ENCODE peak calls at places on chromosomes 16 and 17, in seven cellular contexts. J is PC-3; B is H9; O is NCI-H460; E is stimulated activated CD8-positive, alpha-beta memory T cell treated with anti-CD3 and anti-CD28 coated beads, Interleukin-4, amount 100 ng/mL, for 24 hours; N is naive thymus-derived CD8-positive, alpha-beta T cell; F is neural progenitor cell. H is an unnamed sample.
A peak's percentile ranks its signal among the peaks of the same experiment; 100 is the strongest.

GRCh38 chr16:8182761-8183160 is 407.6 kb downstream of the TMEM114 start:
- DNase-seq in B (no peak), O (no peak), F (no peak), J (no peak), E (no peak), N (no peak), H (peak; percentile 68)

GRCh38 chr17:44438634-44439033 is 49.2 kb upstream of the ITGA2B start:
- DNase-seq in J (no peak), F (peak; percentile 6), E (no peak), N (no peak), B (no peak), O (no peak), H (no peak)

GRCh38 chr17:7737601-7738000 is 20.1 kb downstream of the DNAH2 start:
- DNase-seq in J (no peak), O (no peak), B (no peak), E (no peak), N (no peak), F (no peak), H (no peak)

GRCh38 chr16:69762843-69763556 is 868 bp downstream of the WWP2 start:
- DNase-seq in N (peak; percentile 41), J (peak; percentile 21), E (no peak), F (peak; percentile 15), B (no peak), O (no peak), H (peak; percentile 64)

GRCh38 chr17:37824534-37825485 is 80.0 kb upstream of the HNF1B start:
- DNase-seq in B (peak; percentile 84), O (peak; percentile 29), F (no peak), J (peak; percentile 63), E (no peak), N (no peak), H (no peak)

GRCh38 chr16:4882633-4883285 is 35.5 kb downstream of the UBN1 start:
- DNase-seq in E (no peak), O (no peak), B (no peak), J (peak; percentile 94), F (no peak), N (no peak), H (no peak)

GRCh38 chr16:86074651-86075487 is 175.9 kb downstream of the IRF8 start:
- DNase-seq in O (no peak), F (peak; percentile 85), J (no peak), B (peak; percentile 82), E (no peak), N (no peak), H (no peak)

GRCh38 chr17:45143767-45144198 is 4.5 kb upstream of the HEXIM1 start:
- DNase-seq in E (no peak), F (peak; percentile 55), J (no peak), N (no peak), B (peak; percentile 88), O (no peak), H (peak; percentile 51)

GRCh38 chr17:81420769-81421462 is 25.7 kb downstream of the BAHCC1 start:
- DNase-seq in F (no peak), J (no peak), E (no peak), B (no peak), O (no peak), N (no peak), H (no peak)

GRCh38 chr17:18309202-18309601 is 5.6 kb downstream of the TOP3A start:
- DNase-seq in O (no peak), J (no peak), E (no peak), B (no peak), N (no peak), F (no peak), H (no peak)

GRCh38 chr17:7982171-7982570 is 20.2 kb upstream of the GUCY2D start:
- DNase-seq in N (no peak), O (no peak), E (no peak), J (peak; percentile 73), F (no peak), B (peak; percentile 12), H (no peak)

GRCh38 chr16:87043273-87044030 is 273.7 kb downstream of the C16orf95 start:
- DNase-seq in B (no peak), O (no peak), E (no peak), N (no peak), F (no peak), J (no peak), H (no peak)

GRCh38 chr16:82653550-82654511 is 27.1 kb downstream of the CDH13 start:
- DNase-seq in J (peak; percentile 81), N (no peak), O (peak; percentile 88), F (no peak), E (peak; percentile 4), B (no peak), H (no peak)

GRCh38 chr17:56739376-56739775 is 94.3 kb downstream of the C17orf67 start:
- DNase-seq in F (no peak), B (no peak), N (no peak), J (no peak), O (no peak), E (no peak), H (no peak)

GRCh38 chr16:47359478-47359877 is 101.4 kb downstream of the ITFG1 start:
- DNase-seq in F (no peak), N (no peak), E (no peak), B (no peak), O (no peak), J (no peak), H (no peak)

GRCh38 chr16:20833081-20833480 is 26.8 kb downstream of the REXO5 start:
- DNase-seq in B (no peak), O (no peak), E (no peak), J (no peak), F (no peak), N (no peak), H (no peak)

GRCh38 chr17:9725575-9725974 is 65.8 kb downstream of the DHRS7C start:
- DNase-seq in J (no peak), F (peak; percentile 77), N (no peak), E (no peak), O (no peak), B (no peak), H (no peak)

GRCh38 chr17:57578608-57578990 is 166.5 kb downstream of the CCDC182 start:
- DNase-seq in N (no peak), J (no peak), F (no peak), E (no peak), B (no peak), O (no peak), H (no peak)

GRCh38 chr17:20925954-20926353 is 116.9 kb downstream of the USP22 start:
- DNase-seq in N (no peak), E (no peak), O (no peak), J (no peak), F (no peak), B (no peak), H (no peak)

GRCh38 chr17:11278984-11279270 is 37.9 kb downstream of the SHISA6 start:
- DNase-seq in J (no peak), E (no peak), F (no peak), O (no peak), B (peak; percentile 26), N (no peak), H (no peak)

GRCh38 chr17:17767096-17767470 is 69.7 kb downstream of the SREBF1 start:
- DNase-seq in F (peak; percentile 55), O (no peak), B (no peak), J (no peak), N (no peak), E (no peak), H (no peak)

GRCh38 chr17:28841901-28842281 is 699 bp downstream of the FAM222B start:
- DNase-seq in N (no peak), J (no peak), B (no peak), F (no peak), O (no peak), E (no peak), H (peak; percentile 42)

GRCh38 chr17:41635121-41636097 is 11.0 kb upstream of the KRT17 start:
- DNase-seq in F (peak; percentile 48), N (no peak), B (no peak), O (no peak), J (no peak), E (no peak), H (no peak)

H was measured in erythroblast.